ENCODE peak calls at places on chromosomes 16 and 17, in ten cellular contexts. F is CD8-positive, alpha-beta memory T cell; Z is lung; Q is cardiac muscle cell; O is CD8-positive, alpha-beta T cell; K is A549; X is sigmoid colon; M is mammary epithelial cell; L is heart left ventricle; H is tibial artery. C is an unnamed sample.

GRCh38 chr17:20174588-20175265 is 165.6 kb downstream of the SPECC1 start:
- DNase-seq in F (no peak), Z (no peak), Q (peak; percentile 61), O (no peak), K (no peak), X (no peak), M (no peak), L (no peak), H (no peak), C (no peak)

GRCh38 chr16:2498531-2499253 is 15.1 kb upstream of the ATP6V0C start:
- DNase-seq in F (no peak), Z (peak; percentile 71), Q (no peak), O (no peak), K (no peak), X (no peak), M (no peak), L (no peak), H (no peak), C (no peak)

GRCh38 chr16:27258241-27258734 is 10.3 kb downstream of the NSMCE1 start:
- DNase-seq in F (no peak), Z (no peak), Q (peak; percentile 13), O (no peak), K (no peak), X (no peak), M (peak; percentile 68), L (no peak), H (no peak), C (no peak)

GRCh38 chr16:61432421-61432820 is 603.8 kb downstream of the CDH8 start:
- DNase-seq in F (no peak), Z (no peak), Q (no peak), O (no peak), K (no peak), X (no peak), M (no peak), L (no peak), H (no peak), C (no peak)

GRCh38 chr16:64914-65255 is 7.5 kb downstream of the RHBDF1 start:
- DNase-seq in F (no peak), Z (no peak), Q (no peak), O (no peak), K (no peak), X (no peak), M (no peak), L (no peak), H (no peak), C (no peak)

GRCh38 chr16:30820952-30821421 is 34.0 kb upstream of the ZNF629 start:
- DNase-seq in F (no peak), Z (no peak), Q (no peak), O (no peak), K (no peak), X (no peak), M (no peak), L (no peak), H (no peak), C (no peak)

GRCh38 chr17:16470302-16470701 is 21.7 kb downstream of the LRRC75A start:
- DNase-seq in F (no peak), Z (no peak), Q (no peak), O (no peak), K (no peak), X (no peak), M (no peak), L (no peak), H (no peak), C (no peak)

GRCh38 chr17:8791910-8792270 is 7.3 kb downstream of the MFSD6L start:
- DNase-seq in F (no peak), Z (no peak), Q (peak; percentile 41), O (no peak), K (no peak), X (no peak), M (peak; percentile 82), L (no peak), H (no peak), C (no peak)

GRCh38 chr17:42121066-42121769 is at the start of gene KAT2A:
- DNase-seq in F (peak; percentile 67), Z (peak; percentile 78), Q (peak; percentile 87), O (peak; percentile 75), K (peak; percentile 99), X (peak; percentile 91), M (peak; percentile 71), L (peak; percentile 83), H (peak; percentile 83), C (peak; percentile 82)

GRCh38 chr17:40322417-40323315 is 13.7 kb downstream of the RARA start:
- DNase-seq in F (peak; percentile 97), Z (peak; percentile 81), Q (peak; percentile 89), O (peak; percentile 97), K (peak; percentile 94), X (peak; percentile 87), M (peak; percentile 68), L (peak; percentile 87), H (peak; percentile 91), C (no peak)

GRCh38 chr16:81795193-81795592 is 16.1 kb downstream of the PLCG2 start:
- DNase-seq in F (no peak), Z (no peak), Q (no peak), O (no peak), K (no peak), X (no peak), M (no peak), L (no peak), H (no peak), C (no peak)

GRCh38 chr17:44546711-44547606 is 10.3 kb upstream of the FZD2 start:
- DNase-seq in F (no peak), Z (no peak), Q (peak; percentile 57), O (no peak), K (peak; percentile 58), X (no peak), M (peak; percentile 47), L (no peak), H (no peak), C (no peak)

GRCh38 chr16:15427648-15428239 is 6.6 kb upstream of the BMERB1 start:
- DNase-seq in F (peak; percentile 18), Z (peak; percentile 54), Q (peak; percentile 87), O (peak; percentile 52), K (peak; percentile 71), X (peak; percentile 83), M (no peak), L (peak; percentile 69), H (peak; percentile 78), C (peak; percentile 82)
- H3K4me3 ChIP-seq in F (no peak overlapping the region), Z (no peak overlapping the region), Q (no peak overlapping the region), O (no peak overlapping the region), K (no peak overlapping the region), X (no peak overlapping the region), M (no peak overlapping the region), L (no peak overlapping the region), H (peak overlapping the region; percentile 11), C (peak overlapping the region; percentile 22)

DNA sequence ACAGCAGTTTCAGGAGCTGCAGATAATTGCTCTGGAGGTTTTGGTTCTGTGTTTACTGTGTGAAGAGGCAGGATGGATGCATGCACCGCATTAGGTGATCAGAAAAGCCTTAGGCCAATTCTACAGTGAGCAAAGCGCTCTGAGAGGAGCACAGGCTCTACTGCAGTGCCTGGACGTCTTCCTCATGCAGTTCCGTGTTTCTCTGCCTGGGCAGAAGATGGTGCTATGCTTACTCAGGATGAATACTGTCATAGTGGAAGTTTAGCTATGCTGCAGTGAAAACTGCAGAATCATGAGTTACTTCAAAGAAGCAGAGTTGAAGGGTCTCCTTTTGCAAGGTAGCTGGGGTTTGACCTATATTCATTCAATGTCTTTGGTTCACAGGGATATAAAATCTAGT is 1012.4 kb downstream of the KCNJ18 start:
- DNase-seq in F (no peak), Z (no peak), Q (no peak), O (no peak), K (no peak), X (no peak), M (no peak), L (no peak), H (no peak), C (no peak)
- H3K9me3 ChIP-seq in F (no peaks in the 10 kb centered on the region), Z (no peaks in the 10 kb centered on the region), Q (no peaks in the 10 kb centered on the region), O (no peaks in the 10 kb centered on the region), K (no peaks in the 10 kb centered on the region), X (no peaks in the 10 kb centered on the region), M (peaks cover 33% of the 10 kb centered on the region), L (no peaks in the 10 kb centered on the region), H (no peaks in the 10 kb centered on the region), C (no peaks in the 10 kb centered on the region)

DNA sequence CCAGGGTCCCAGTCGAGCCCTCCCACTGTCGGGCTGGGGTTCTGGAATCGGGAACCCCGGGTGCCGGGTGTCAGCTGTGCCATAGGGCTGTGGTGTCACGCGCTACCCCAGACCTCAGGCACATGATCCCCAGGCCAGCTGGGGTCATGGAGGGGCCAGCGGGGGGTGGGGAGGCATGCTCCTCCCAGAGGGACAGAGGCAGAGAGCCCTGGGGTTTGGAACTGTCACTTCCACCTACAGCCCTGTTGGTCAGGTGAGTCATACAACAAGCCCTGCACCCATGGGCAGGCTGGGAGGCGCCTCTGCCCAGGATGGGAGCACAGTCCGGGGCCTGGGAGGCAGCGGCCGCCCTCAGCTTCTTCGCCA is 63.0 kb downstream of the BAIAP2 start:
- DNase-seq in F (no peak), Z (no peak), Q (no peak), O (no peak), K (peak; percentile 59), X (peak; percentile 83), M (peak; percentile 61), L (no peak), H (peak; percentile 74), C (no peak)
- H3K4me3 ChIP-seq in F (no peak overlapping the region), Z (no peak overlapping the region), Q (no peak overlapping the region), O (no peak overlapping the region), K (peak overlapping the region; percentile 25), X (no peak overlapping the region), M (peak overlapping the region; percentile 4), L (no peak overlapping the region), H (no peak overlapping the region), C (no peak overlapping the region)

GRCh38 chr16:35687781-35688180 is 2228.4 kb downstream of the TP53TG3F start:
- DNase-seq in F (no peak), Z (no peak), Q (no peak), O (no peak), K (no peak), X (no peak), M (no peak), L (no peak), H (no peak), C (no peak)

GRCh38 chr16:35689764-35690163 is 2230.4 kb downstream of the TP53TG3F start:
- DNase-seq in F (no peak), Z (no peak), Q (no peak), O (no peak), K (no peak), X (no peak), M (no peak), L (no peak), H (peak; percentile 6), C (no peak)

GRCh38 chr16:35687071-35687470 is 2227.7 kb downstream of the TP53TG3F start:
- DNase-seq in F (no peak), Z (no peak), Q (no peak), O (no peak), K (no peak), X (no peak), M (no peak), L (no peak), H (peak; percentile 31), C (no peak)

GRCh38 chr16:35686595-35686994 is 2227.2 kb downstream of the TP53TG3F start:
- DNase-seq in F (no peak), Z (no peak), Q (no peak), O (no peak), K (no peak), X (no peak), M (no peak), L (no peak), H (no peak), C (no peak)

DNA sequence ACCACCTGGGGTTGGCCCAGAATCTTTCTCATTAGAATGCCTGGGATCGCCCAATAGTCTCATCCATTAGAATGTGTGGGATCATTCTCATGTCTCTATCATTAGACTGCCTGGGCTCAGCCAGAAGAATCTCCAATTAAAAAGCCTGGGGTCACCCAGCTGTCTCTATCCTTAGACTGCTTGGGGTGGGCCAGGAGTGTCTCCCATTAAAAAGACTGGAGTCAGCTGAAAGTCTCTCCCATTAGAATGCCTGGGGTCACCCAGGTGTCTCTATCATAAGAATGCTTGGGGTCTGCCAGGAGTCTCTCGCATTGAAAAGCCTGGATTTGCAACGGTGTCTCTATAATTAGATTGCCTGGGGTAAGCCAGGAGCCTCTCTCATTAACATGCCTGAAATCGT is 2225.7 kb downstream of the TP53TG3F start:
- DNase-seq in F (no peak), Z (no peak), Q (no peak), O (no peak), K (no peak), X (no peak), M (no peak), L (no peak), H (peak; percentile 11), C (no peak)
- H3K9me3 ChIP-seq in F (peaks cover 6% of the 10 kb centered on the region), Z (peaks cover 5% of the 10 kb centered on the region), Q (no peaks in the 10 kb centered on the region), O (peaks cover 7% of the 10 kb centered on the region), K (no peaks in the 10 kb centered on the region), X (no peaks in the 10 kb centered on the region), M (peaks cover 42% of the 10 kb centered on the region), L (no peaks in the 10 kb centered on the region), H (peaks cover 3% of the 10 kb centered on the region), C (no peaks in the 10 kb centered on the region)

C was measured in right atrium auricular region.